ENCODE peak calls at places on chromosome 15, in ten cellular contexts. T, E, I, C, X, U, S, Y, L and G are unnamed samples.
A peak's percentile ranks its signal among the peaks of the same experiment; 100 is the strongest.

GRCh38 chr15:60115579-60116415 is 111.7 kb downstream of the FOXB1 start:
- DNase-seq in L (peak; percentile 78), T (no peak), I (no peak), C (no peak), Y (no peak), E (peak; percentile 33), S (no peak), U (no peak), X (no peak), G (no peak)

GRCh38 chr15:68774120-68774519 is 46.6 kb downstream of the ANP32A start:
- DNase-seq in E (no peak), U (no peak), L (no peak), T (no peak), C (no peak), S (no peak), X (no peak), Y (no peak), I (no peak), G (no peak)

GRCh38 chr15:63185206-63185605 is 4.2 kb upstream of the RAB8B start:
- DNase-seq in I (no peak), L (no peak), X (no peak), S (no peak), U (no peak), E (no peak), T (no peak), C (no peak), Y (no peak), G (no peak)

GRCh38 chr15:84633311-84634227 is 20.5 kb downstream of the WDR73 start:
- DNase-seq in I (peak; percentile 60), E (peak; percentile 33), L (peak; percentile 68), U (peak; percentile 57), T (peak; percentile 52), C (peak; percentile 35), Y (peak; percentile 76), X (peak; percentile 64), S (peak; percentile 75), G (peak; percentile 59)

GRCh38 chr15:89587955-89588354 is 12.7 kb downstream of the TICRR start:
- DNase-seq in Y (no peak), T (no peak), E (peak; percentile 10), S (no peak), U (no peak), C (no peak), X (no peak), L (peak; percentile 38), I (peak; percentile 36), G (peak; percentile 9)

GRCh38 chr15:60975951-60976350 is 253.2 kb downstream of the RORA start:
- DNase-seq in Y (no peak), X (no peak), C (no peak), S (no peak), I (no peak), T (no peak), L (no peak), U (no peak), E (no peak), G (no peak)

GRCh38 chr15:29821416-29822099 is 710 bp downstream of the TJP1 start:
- DNase-seq in I (peak; percentile 81), C (no peak), X (peak; percentile 81), S (peak; percentile 27), L (peak; percentile 79), U (no peak), E (peak; percentile 54), Y (peak; percentile 91), T (no peak), G (peak; percentile 88)

GRCh38 chr15:39354188-39354587 is 226.7 kb upstream of the THBS1 start:
- DNase-seq in Y (no peak), U (no peak), C (no peak), S (no peak), L (no peak), T (no peak), I (no peak), E (no peak), X (no peak), G (no peak)

GRCh38 chr15:81001180-81002003 is 669 bp downstream of the TLNRD1 start:
- DNase-seq in X (peak; percentile 48), S (peak; percentile 47), E (no peak), I (peak; percentile 41), L (peak; percentile 41), T (peak; percentile 35), U (peak; percentile 26), Y (peak; percentile 65), C (peak; percentile 42), G (no peak)

GRCh38 chr15:75791337-75791713 is 51.9 kb upstream of the UBE2Q2 start:
- DNase-seq in S (no peak), L (no peak), X (peak; percentile 17), Y (no peak), C (no peak), E (no peak), I (no peak), U (no peak), T (no peak), G (no peak)

GRCh38 chr15:34154725-34155204 is 52.9 kb downstream of the PGBD4 start:
- DNase-seq in S (no peak), L (no peak), T (no peak), X (peak; percentile 82), I (peak; percentile 21), U (no peak), C (no peak), Y (no peak), E (no peak), G (peak; percentile 3)

GRCh38 chr15:82063055-82063454 is 17.2 kb upstream of the MEX3B start:
- DNase-seq in Y (no peak), C (no peak), T (no peak), U (no peak), E (no peak), X (peak; percentile 47), L (no peak), S (no peak), I (no peak), G (no peak)

GRCh38 chr15:70289191-70289955 is 191.7 kb upstream of the TLE3 start:
- DNase-seq in I (peak; percentile 55), U (no peak), X (no peak), L (no peak), S (no peak), T (no peak), E (no peak), Y (peak; percentile 95), C (no peak), G (no peak)

GRCh38 chr15:94306700-94307650 is 75.6 kb downstream of the MCTP2 start:
- DNase-seq in I (no peak), Y (no peak), X (no peak), L (no peak), E (peak; percentile 78), T (no peak), U (no peak), S (no peak), C (no peak), G (no peak)

GRCh38 chr15:73366766-73367623 is 1.8 kb downstream of the HCN4 start:
- DNase-seq in Y (no peak), C (no peak), X (peak; percentile 56), E (no peak), T (no peak), I (no peak), L (no peak), S (no peak), U (no peak), G (no peak)

GRCh38 chr15:42687740-42688139 is 49.2 kb downstream of the CDAN1 start:
- DNase-seq in U (no peak), T (no peak), I (no peak), L (no peak), X (no peak), S (no peak), C (no peak), E (no peak), Y (no peak), G (no peak)

GRCh38 chr15:44490628-44491027 is 46.3 kb upstream of the EIF3J start:
- DNase-seq in C (no peak), E (no peak), I (peak; percentile 10), S (no peak), X (no peak), Y (no peak), U (no peak), L (no peak), T (no peak), G (no peak)

GRCh38 chr15:23565395-23566069 is at the start of gene MKRN3:
- DNase-seq in E (peak; percentile 1), Y (no peak), L (peak; percentile 58), I (no peak), S (peak; percentile 13), U (no peak), T (peak; percentile 6), C (no peak), X (no peak), G (no peak)

GRCh38 chr15:91291673-91292072 is 191.6 kb downstream of the SV2B start:
- DNase-seq in T (no peak), X (peak; percentile 61), C (no peak), L (peak; percentile 24), U (no peak), S (no peak), Y (peak; percentile 7), E (no peak), I (no peak), G (no peak)

GRCh38 chr15:48555244-48555804 is 90.2 kb downstream of the FBN1 start:
- DNase-seq in L (peak; percentile 73), S (no peak), I (peak; percentile 89), X (no peak), U (no peak), C (no peak), T (no peak), Y (no peak), E (peak; percentile 67), G (peak; percentile 96)

GRCh38 chr15:25515633-25516032 is 76.8 kb upstream of the UBE3A start:
- DNase-seq in E (no peak), S (no peak), U (no peak), T (no peak), Y (no peak), C (no peak), X (no peak), L (no peak), I (no peak), G (no peak)

GRCh38 chr15:92899910-92900711 is at the start of gene CHD2:
- DNase-seq in I (peak; percentile 72), T (peak; percentile 49), S (peak; percentile 64), E (peak; percentile 48), Y (peak; percentile 97), U (peak; percentile 28), C (peak; percentile 41), X (peak; percentile 90), L (peak; percentile 90), G (peak; percentile 80)

GRCh38 chr15:63920504-63921178 is 86.9 kb upstream of the HERC1 start:
- DNase-seq in E (no peak), T (no peak), I (no peak), Y (no peak), C (no peak), U (no peak), X (no peak), L (no peak), S (no peak), G (no peak)

GRCh38 chr15:59688383-59688887 is 685 bp downstream of the BNIP2 start:
- DNase-seq in X (no peak), C (no peak), I (peak; percentile 56), U (no peak), Y (peak; percentile 55), S (no peak), T (no peak), L (peak; percentile 78), E (peak; percentile 48), G (peak; percentile 58)

GRCh38 chr15:88572030-88572333 is 25.5 kb upstream of the DET1 start:
- DNase-seq in L (no peak), S (no peak), X (no peak), C (no peak), U (no peak), Y (no peak), T (no peak), I (no peak), E (no peak), G (no peak)

GRCh38 chr15:29037997-29038700 is 152.4 kb downstream of the APBA2 start:
- DNase-seq in E (no peak), T (no peak), I (no peak), C (no peak), S (no peak), U (no peak), X (no peak), Y (no peak), L (no peak), G (no peak)

GRCh38 chr15:88174571-88174970 is 82.0 kb downstream of the NTRK3 start:
- DNase-seq in E (no peak), U (no peak), I (no peak), Y (no peak), C (no peak), X (no peak), S (no peak), L (no peak), T (no peak), G (no peak)